ENCODE peak calls at places on chromosomes 11 and 22, in five cellular contexts. D is upper lobe of right lung, W is tibial artery, A is A549, T is PC-9. X is an unnamed sample.

GRCh38 chr11:2299773-2300172 is 1.9 kb downstream of the C11orf21 start:
- DNase-seq in D (no peak), T (no peak), W (no peak), A (no peak), X (peak; percentile 40)

GRCh38 chr11:94068764-94069163 is 47.6 kb downstream of the HEPHL1 start:
- DNase-seq in T (no peak), W (no peak), A (no peak), D (no peak), X (no peak)

GRCh38 chr11:118918128-118918685 is 7.5 kb downstream of the BCL9L start:
- DNase-seq in D (no peak), T (peak; percentile 79), W (peak; percentile 92), A (no peak), X (peak; percentile 95)

GRCh38 chr11:50075856-50076255 is 43.2 kb downstream of the OR4C45 start:
- DNase-seq in A (no peak), T (no peak), D (peak; percentile 65), W (no peak), X (no peak)

GRCh38 chr11:128985880-128986279 is 43.2 kb upstream of the TP53AIP1 start:
- DNase-seq in W (no peak), T (no peak), D (no peak), A (no peak), X (no peak)

GRCh38 chr22:23242473-23243001 is 62.2 kb downstream of the BCR start:
- DNase-seq in W (no peak), T (no peak), D (no peak), A (no peak), X (peak; percentile 98)

GRCh38 chr11:27390318-27390958 is 27.4 kb upstream of the CCDC34 start:
- DNase-seq in A (no peak), D (no peak), T (no peak), W (no peak), X (no peak)

GRCh38 chr22:23767673-23768548 is at the start of gene CHCHD10:
- DNase-seq in W (peak; percentile 68), A (peak; percentile 65), D (peak; percentile 92), T (peak; percentile 73), X (peak; percentile 94)

GRCh38 chr11:65927904-65928397 is 8.7 kb downstream of the DRAP1 start:
- DNase-seq in T (no peak), D (no peak), A (no peak), W (no peak), X (no peak)

GRCh38 chr22:44915441-44915840 is 94.4 kb downstream of the PHF21B start:
- DNase-seq in W (no peak), D (peak; percentile 44), T (no peak), A (no peak), X (peak; percentile 27)

GRCh38 chr11:115624065-115624464 is 119.8 kb upstream of the CADM1 start:
- DNase-seq in D (no peak), A (no peak), W (no peak), T (no peak), X (no peak)

GRCh38 chr11:2930705-2931415 is 1.6 kb upstream of the PHLDA2 start:
- DNase-seq in A (peak; percentile 86), D (peak; percentile 94), W (peak; percentile 57), T (peak; percentile 87), X (peak; percentile 98)

GRCh38 chr11:36540998-36541397 is 26.8 kb upstream of the RAG1 start:
- DNase-seq in D (no peak), W (no peak), T (peak; percentile 3), A (no peak), X (peak; percentile 79)

GRCh38 chr11:90531001-90531400 is 308.2 kb upstream of the CHORDC1 start:
- DNase-seq in T (no peak), D (no peak), A (no peak), W (no peak), X (no peak)

GRCh38 chr11:72678524-72678923 is 4.3 kb upstream of the PDE2A start:
- DNase-seq in T (no peak), W (no peak), D (no peak), A (no peak), X (no peak)

GRCh38 chr11:121965330-121965729 is 150.7 kb downstream of the BLID start:
- DNase-seq in D (no peak), A (no peak), T (peak; percentile 16), W (no peak), X (no peak)

GRCh38 chr22:46263208-46263575 is at the start of gene PKDREJ:
- DNase-seq in W (no peak), A (no peak), T (no peak), D (no peak), X (no peak)

GRCh38 chr22:46260038-46260437 is 3.1 kb downstream of the PKDREJ start:
- DNase-seq in W (no peak), T (no peak), A (no peak), D (no peak), X (no peak)

GRCh38 chr22:46259374-46259773 is 3.8 kb downstream of the PKDREJ start:
- DNase-seq in D (no peak), T (no peak), W (no peak), A (no peak), X (no peak)

GRCh38 chr22:46267431-46268279 is at the start of gene TTC38:
- DNase-seq in A (peak; percentile 87), T (peak; percentile 89), W (peak; percentile 92), D (peak; percentile 96), X (peak; percentile 94)

GRCh38 chr22:46262449-46263207 is 515 bp downstream of the PKDREJ start:
- DNase-seq in T (no peak), W (peak; percentile 64), D (peak; percentile 87), A (no peak), X (peak; percentile 91)
- H3K9me3 ChIP-seq in T (peaks cover 7% of the 10 kb centered on the region), W (no peaks in the 10 kb centered on the region), D (no peaks in the 10 kb centered on the region), A (peaks cover 6% of the 10 kb centered on the region), X (peaks cover 32% of the 10 kb centered on the region)

GRCh38 chr11:1049431-1049891 is 12.9 kb upstream of the MUC6 start:
- DNase-seq in D (peak; percentile 83), W (no peak), A (no peak), T (no peak), X (peak; percentile 41)

GRCh38 chr11:1051356-1052132 is 15.0 kb upstream of the MUC6 start:
- DNase-seq in T (no peak), W (no peak), A (no peak), D (peak; percentile 51), X (no peak)

GRCh38 chr11:1049911-1050580 is 13.5 kb upstream of the MUC6 start:
- DNase-seq in A (no peak), T (no peak), W (no peak), D (no peak), X (peak; percentile 39)

GRCh38 chr11:1052133-1053011 is 15.9 kb upstream of the MUC6 start:
- DNase-seq in T (no peak), D (peak; percentile 60), A (no peak), W (no peak), X (no peak)

GRCh38 chr11:1050581-1051355 is 14.2 kb upstream of the MUC6 start:
- DNase-seq in D (peak; percentile 89), A (peak; percentile 93), T (peak; percentile 77), W (no peak), X (peak; percentile 94)
- H3K4me1 ChIP-seq in D (peaks cover 7% of the 10 kb centered on the region), A (peaks cover 42% of the 10 kb centered on the region), T (no peaks in the 10 kb centered on the region), W (no peaks in the 10 kb centered on the region), X (no peaks in the 10 kb centered on the region)

GRCh38 chr22:47397673-47398072 is 635.2 kb downstream of the TBC1D22A start:
- DNase-seq in D (peak; percentile 41), A (no peak), W (no peak), T (no peak), X (no peak)

GRCh38 chr22:47394504-47395440 is 632.3 kb downstream of the TBC1D22A start:
- DNase-seq in D (peak; percentile 35), T (no peak), A (no peak), W (no peak), X (no peak)

GRCh38 chr22:47396515-47396914 is 634.1 kb downstream of the TBC1D22A start:
- DNase-seq in A (no peak), T (no peak), W (no peak), D (peak; percentile 51), X (no peak)

GRCh38 chr22:47395481-47395880 is 633.0 kb downstream of the TBC1D22A start:
- DNase-seq in A (peak; percentile 25), D (peak; percentile 46), W (peak; percentile 14), T (no peak), X (no peak)

DNA sequence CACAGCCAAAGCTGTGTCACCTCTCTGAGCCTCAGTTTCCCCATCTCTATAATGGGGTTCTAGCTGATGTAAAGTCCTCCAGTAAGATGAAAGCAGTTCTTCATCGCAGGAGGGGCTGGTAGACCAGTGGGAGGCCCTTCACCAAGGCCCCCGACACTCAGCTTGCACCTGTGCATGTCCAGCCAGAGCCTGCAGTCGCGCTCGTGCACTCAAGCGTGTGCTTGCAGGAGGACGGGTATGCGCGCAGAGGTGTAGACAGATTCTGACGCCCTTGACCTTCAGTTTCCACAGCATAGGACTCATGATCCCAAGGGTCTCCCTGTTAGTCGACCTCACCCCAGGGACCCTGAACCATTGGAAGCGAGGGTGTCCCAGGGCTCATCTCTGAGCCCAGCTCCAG is 633.7 kb downstream of the TBC1D22A start:
- DNase-seq in T (no peak), A (no peak), W (peak; percentile 10), D (peak; percentile 45), X (no peak)
- H3K9me3 ChIP-seq in T (no peaks in the 10 kb centered on the region), A (no peaks in the 10 kb centered on the region), W (no peaks in the 10 kb centered on the region), D (no peaks in the 10 kb centered on the region), X (peaks cover 62% of the 10 kb centered on the region)

GRCh38 chr11:4697583-4697982 is at the start of gene OR51E2:
- DNase-seq in A (no peak), T (no peak), W (no peak), D (no peak), X (peak; percentile 61)

GRCh38 chr11:4700436-4700820 is 2.8 kb upstream of the OR51E2 start:
- DNase-seq in T (no peak), W (no peak), A (no peak), D (no peak), X (no peak)

GRCh38 chr11:4704054-4704789 is at the start of gene MMP26:
- DNase-seq in A (no peak), T (no peak), D (no peak), W (no peak), X (peak; percentile 75)

GRCh38 chr11:4695442-4695841 is 2.2 kb downstream of the OR51E2 start:
- DNase-seq in D (no peak), A (no peak), T (no peak), W (no peak), X (no peak)

DNA sequence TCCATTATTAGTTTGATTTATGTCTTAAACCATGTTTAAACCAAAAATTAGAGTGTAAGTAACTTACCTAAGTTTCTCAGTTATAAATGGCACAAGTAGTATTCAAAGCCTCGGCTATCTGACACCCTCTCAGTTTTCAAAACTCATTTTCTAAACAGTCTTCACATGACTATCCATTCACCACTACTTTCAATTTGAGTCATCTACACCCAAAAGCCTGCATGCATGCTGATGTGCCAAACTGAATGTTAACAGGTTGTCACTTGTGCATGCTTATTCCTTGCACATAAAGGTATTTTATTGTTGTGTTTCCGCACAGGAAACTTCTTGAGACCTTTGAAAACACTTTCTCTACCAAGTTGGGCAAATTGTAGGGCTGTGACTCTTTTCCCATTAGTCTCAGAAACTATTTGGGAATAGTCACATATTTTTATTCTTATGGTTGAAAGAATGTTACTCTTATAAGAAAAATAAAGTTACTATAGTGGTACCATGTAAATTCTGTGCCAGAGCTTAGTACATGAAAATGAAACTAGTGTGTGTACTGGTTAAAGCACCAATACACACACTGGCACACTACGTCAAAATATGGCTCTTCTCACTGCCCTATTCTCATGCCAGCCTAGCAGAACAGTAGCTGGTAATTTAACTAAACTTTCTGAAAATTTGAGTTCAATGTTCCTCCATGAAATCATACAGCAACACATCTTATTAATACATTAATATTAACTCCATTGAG is 2.2 kb upstream of the OR51E2 start:
- DNase-seq in D (no peak), T (no peak), W (no peak), A (no peak), X (no peak)
- H3K4me1 ChIP-seq in D (no peaks in the 10 kb centered on the region), T (no peaks in the 10 kb centered on the region), W (peaks cover 4% of the 10 kb centered on the region), A (no peaks in the 10 kb centered on the region), X (peaks cover 11% of the 10 kb centered on the region)

X was measured in endodermal cell.